ENCODE peak calls at places on chromosome 21, in six cellular contexts. H, L, M, I, U and N are unnamed samples.

GRCh38 chr21:46552865-46553379 is 52.0 kb downstream of the S100B start:
- DNase-seq in I (no peak), U (no peak), H (no peak), L (no peak), M (no peak), N (no peak)

GRCh38 chr21:36330904-36331303 is 10.9 kb downstream of the MORC3 start:
- DNase-seq in L (peak; percentile 39), U (peak; percentile 41), H (peak; percentile 60), I (peak; percentile 55), M (peak; percentile 50), N (peak; percentile 31)

GRCh38 chr21:14223365-14223764 is 7.4 kb downstream of the RBM11 start:
- DNase-seq in I (no peak), H (no peak), L (no peak), U (no peak), M (no peak), N (peak; percentile 2)

GRCh38 chr21:26843912-26844257 is 1.3 kb downstream of the ADAMTS1 start:
- DNase-seq in I (no peak), U (no peak), M (no peak), H (peak; percentile 55), L (no peak), N (peak; percentile 57)

GRCh38 chr21:32524010-32524719 is 61.2 kb downstream of the TCP10L start:
- DNase-seq in L (no peak), H (peak; percentile 83), U (no peak), I (no peak), M (no peak), N (no peak)

GRCh38 chr21:15423676-15424445 is 305.9 kb upstream of the USP25 start:
- DNase-seq in U (no peak), M (no peak), L (no peak), H (no peak), I (no peak), N (no peak)

GRCh38 chr21:27371688-27372331 is 404.9 kb upstream of the ADAMTS5 start:
- DNase-seq in L (no peak), I (no peak), M (no peak), H (peak; percentile 71), U (no peak), N (no peak)

GRCh38 chr21:16004121-16004520 is 274.3 kb downstream of the USP25 start:
- DNase-seq in H (peak; percentile 24), U (no peak), I (no peak), M (no peak), L (no peak), N (no peak)

GRCh38 chr21:29323189-29323588 is 24.5 kb downstream of the BACH1 start:
- DNase-seq in U (no peak), M (no peak), H (no peak), I (no peak), L (no peak), N (no peak)

GRCh38 chr21:27108228-27108627 is 141.3 kb upstream of the ADAMTS5 start:
- DNase-seq in I (no peak), H (peak; percentile 3), L (no peak), M (no peak), U (no peak), N (no peak)

GRCh38 chr21:18877932-18878331 is 474.3 kb upstream of the TMPRSS15 start:
- DNase-seq in U (no peak), M (no peak), I (no peak), L (no peak), H (no peak), N (no peak)

GRCh38 chr21:44313451-44313850 is 13.6 kb downstream of the PFKL start:
- DNase-seq in I (no peak), M (no peak), U (no peak), H (no peak), L (no peak), N (no peak)

GRCh38 chr21:32233055-32233546 is 45.7 kb downstream of the MIS18A start:
- DNase-seq in M (no peak), L (no peak), I (no peak), U (no peak), H (peak; percentile 5), N (no peak)

DNA sequence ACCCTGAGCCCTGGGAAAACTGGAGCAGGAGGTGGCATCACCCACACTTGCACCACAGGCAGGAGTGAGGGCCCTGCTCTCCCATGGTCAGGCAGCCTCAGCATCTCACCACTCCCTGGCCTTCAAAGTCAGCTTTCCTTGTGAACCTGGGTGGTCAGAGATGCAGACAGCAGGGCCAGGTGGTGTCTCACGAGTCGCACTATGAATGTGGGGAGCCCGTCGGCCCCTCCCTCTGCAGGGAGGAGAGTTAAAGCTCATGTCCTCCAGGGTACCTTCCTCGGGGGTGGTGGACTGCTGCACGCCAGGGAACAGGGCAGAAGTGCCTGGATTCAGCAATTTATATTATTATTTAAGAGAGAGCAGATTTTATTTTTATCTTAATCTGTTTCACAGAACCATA is 24.1 kb downstream of the ABCG1 start:
- DNase-seq in M (no peak), I (no peak), H (no peak), U (no peak), L (no peak), N (no peak)
- H3K4me3 ChIP-seq in M (no peak overlapping the region), I (no peak overlapping the region), H (no peak overlapping the region), U (no peak overlapping the region), L (no peak overlapping the region), N (no peak overlapping the region)

GRCh38 chr21:45341261-45341660 is 53.6 kb upstream of the POFUT2 start:
- DNase-seq in U (no peak), H (no peak), I (no peak), M (no peak), L (no peak), N (no peak)
- H3K4me3 ChIP-seq in U (no peak overlapping the region), H (no peak overlapping the region), I (no peak overlapping the region), M (no peak overlapping the region), L (no peak overlapping the region), N (no peak overlapping the region)

GRCh38 chr21:34846601-34847112 is 177.9 kb downstream of the CLIC6 start:
- DNase-seq in I (no peak), L (no peak), M (no peak), H (peak; percentile 89), U (no peak), N (no peak)

GRCh38 chr21:34844924-34845238 is 176.1 kb downstream of the CLIC6 start:
- DNase-seq in I (no peak), H (no peak), L (no peak), M (no peak), U (no peak), N (no peak)

GRCh38 chr21:34844033-34844923 is 175.5 kb downstream of the CLIC6 start:
- DNase-seq in L (no peak), U (no peak), H (peak; percentile 71), I (no peak), M (no peak), N (no peak)

GRCh38 chr21:34845521-34846213 is 176.9 kb downstream of the CLIC6 start:
- DNase-seq in M (peak; percentile 59), H (peak; percentile 90), L (peak; percentile 80), I (no peak), U (no peak), N (no peak)

GRCh38 chr21:34846214-34846575 is 177.4 kb downstream of the CLIC6 start:
- DNase-seq in L (no peak), U (no peak), I (no peak), M (no peak), H (no peak), N (no peak)
- H3K4me3 ChIP-seq in L (no peak overlapping the region), U (no peak overlapping the region), I (no peak overlapping the region), M (no peak overlapping the region), H (no peak overlapping the region), N (no peak overlapping the region)

DNA sequence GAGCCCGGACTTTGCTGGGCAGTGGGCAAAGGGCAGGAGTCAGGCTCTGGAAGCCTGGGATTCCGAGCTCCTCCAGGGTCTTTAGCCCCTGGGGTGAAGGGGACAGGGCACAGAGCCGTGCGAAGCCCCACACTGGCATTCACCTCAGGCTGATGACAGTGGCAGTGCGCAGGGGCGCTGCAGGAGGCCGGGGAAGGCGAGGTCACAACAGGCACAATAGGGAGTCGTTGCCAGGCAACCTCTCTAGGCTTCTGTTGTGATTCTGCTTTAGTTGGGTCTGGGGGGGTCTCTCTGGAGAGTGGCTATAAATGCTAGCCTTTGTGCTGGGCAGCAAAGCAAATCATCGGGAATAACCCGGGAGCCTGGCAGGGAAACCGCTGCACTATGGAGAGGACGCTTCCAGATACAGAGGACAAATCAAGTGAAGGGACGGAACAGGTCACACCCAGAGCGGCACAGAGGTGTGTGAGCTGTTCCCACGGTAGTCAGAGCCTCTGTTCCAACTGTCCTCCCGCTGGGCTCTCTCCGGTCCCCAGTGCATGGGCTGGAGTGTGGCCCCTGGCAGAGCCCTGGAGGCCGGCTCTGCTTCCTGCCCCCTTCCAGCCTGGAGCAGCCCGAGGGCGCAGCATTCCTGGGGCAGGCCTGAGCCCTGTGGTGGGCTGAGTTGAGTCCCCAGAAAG is 11.7 kb upstream of the ZBTB21 start:
- DNase-seq in L (no peak), H (no peak), M (no peak), U (no peak), I (no peak), N (no peak)
- H3K4me3 ChIP-seq in L (no peak overlapping the region), H (no peak overlapping the region), M (no peak overlapping the region), U (no peak overlapping the region), I (no peak overlapping the region), N (no peak overlapping the region)

GRCh38 chr21:33968082-33968997 is 52.7 kb upstream of the ATP5PO start:
- DNase-seq in M (no peak), I (no peak), L (no peak), U (no peak), H (peak; percentile 64), N (no peak)
- H3K4me3 ChIP-seq in M (no peak overlapping the region), I (no peak overlapping the region), L (no peak overlapping the region), U (no peak overlapping the region), H (no peak overlapping the region), N (no peak overlapping the region)

GRCh38 chr21:37546299-37546908 is 179.8 kb downstream of the DYRK1A start:
- DNase-seq in U (no peak), H (no peak), I (no peak), L (no peak), M (no peak), N (no peak)

GRCh38 chr21:37546949-37547614 is 180.5 kb downstream of the DYRK1A start:
- DNase-seq in I (no peak), H (no peak), U (no peak), M (peak; percentile 7), L (no peak), N (peak; percentile 63)

GRCh38 chr21:37548521-37548981 is 182.0 kb downstream of the DYRK1A start:
- DNase-seq in H (no peak), L (no peak), I (no peak), M (no peak), U (no peak), N (no peak)

GRCh38 chr21:37550618-37551405 is 184.2 kb downstream of the DYRK1A start:
- DNase-seq in M (no peak), H (no peak), L (no peak), U (no peak), I (no peak), N (no peak)

GRCh38 chr21:37547615-37547975 is 181.0 kb downstream of the DYRK1A start:
- DNase-seq in U (no peak), M (no peak), H (no peak), I (no peak), L (no peak), N (peak; percentile 24)
- H3K4me3 ChIP-seq in U (no peak overlapping the region), M (no peak overlapping the region), H (no peak overlapping the region), I (no peak overlapping the region), L (no peak overlapping the region), N (no peak overlapping the region)